ENCODE peak calls at places on chromosomes 3 and 15, in four cellular contexts. A is cardiac muscle cell, U is HL-60, K is kidney epithelial cell. O is an unnamed sample.

GRCh38 chr3:4834403-4834866 is 144.8 kb upstream of the BHLHE40 start:
- DNase-seq in A (no peak), U (peak), K (no peak), O (no peak)

GRCh38 chr3:52528596-52529375 is 4.9 kb downstream of the NT5DC2 start:
- DNase-seq in A (no peak), U (no peak), K (no peak), O (no peak)

GRCh38 chr3:106428565-106428994 is 559.8 kb upstream of the CBLB start:
- DNase-seq in A (peak), U (peak), K (peak), O (peak)

GRCh38 chr15:62164500-62165028 is 521 bp downstream of the C2CD4B start:
- DNase-seq in A (peak), U (no peak), K (no peak), O (peak)

GRCh38 chr3:177905173-177905894 is 630.9 kb upstream of the KCNMB2 start:
- DNase-seq in A (peak), U (no peak), K (peak), O (no peak)

GRCh38 chr3:53534996-53535395 is 40.6 kb downstream of the CACNA1D start:
- DNase-seq in A (no peak), U (no peak), K (no peak), O (no peak)

GRCh38 chr15:38842991-38843610 is 278.5 kb upstream of the RASGRP1 start:
- DNase-seq in A (peak), U (no peak), K (no peak), O (no peak)

GRCh38 chr3:186815490-186815889 is 9.2 kb upstream of the RFC4 start:
- DNase-seq in A (peak), U (no peak), K (no peak), O (peak)

GRCh38 chr3:170321326-170322034 is 36.0 kb upstream of the SKIL start:
- DNase-seq in A (no peak), U (peak), K (no peak), O (peak)

DNA sequence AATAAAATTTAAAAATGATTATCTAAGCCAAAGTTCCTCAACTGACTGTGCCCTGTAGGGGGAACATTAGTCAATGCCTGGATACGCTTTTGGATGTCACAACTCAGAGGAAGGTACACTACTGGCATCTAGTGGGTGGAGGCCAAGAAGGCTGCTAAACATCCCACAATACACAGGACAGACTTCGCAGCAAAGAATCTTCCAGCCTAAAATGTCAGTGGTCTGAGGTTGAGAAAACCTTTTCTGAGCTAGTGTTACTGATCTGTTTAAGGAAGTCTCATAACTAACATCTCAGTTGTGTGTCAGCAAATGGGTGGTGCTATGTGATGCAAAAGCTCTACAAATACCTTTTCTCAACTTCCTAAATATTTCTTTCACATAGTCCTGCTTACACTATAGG is 20.9 kb upstream of the LDHAL6B start:
- DNase-seq in A (no peak), U (peak), K (no peak), O (no peak)
- TF ChIP-seq CTCF in A (no peak), U (no peak), K (no peak), O (peak)

GRCh38 chr3:147807773-147808172 is 398.6 kb downstream of the ZIC1 start:
- DNase-seq in A (no peak), U (no peak), K (no peak), O (no peak)
- H3K4me3 ChIP-seq in A (no peak), U (no peak), K (no peak), O (no peak)

GRCh38 chr3:80682951-80683350 is 915.2 kb upstream of the ROBO1 start:
- DNase-seq in A (no peak), U (no peak), K (no peak), O (no peak)

DNA sequence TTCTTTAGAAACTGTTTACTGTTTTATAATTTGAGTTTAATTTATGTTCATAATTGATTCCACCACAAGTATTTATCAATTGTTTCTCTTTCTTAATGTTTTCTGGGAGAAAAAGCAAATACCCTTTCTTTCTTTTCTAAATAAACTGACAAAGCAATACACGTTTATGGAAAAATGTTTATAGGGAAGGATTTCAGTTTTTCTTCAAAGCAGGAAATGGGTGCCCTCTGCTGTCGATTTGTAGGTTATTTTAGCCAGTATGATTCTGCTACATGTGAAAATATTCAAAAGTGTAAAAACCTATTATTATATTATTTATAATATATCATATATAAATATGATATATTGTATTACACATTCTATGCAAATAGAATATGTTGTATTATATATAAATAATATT is 921.0 kb upstream of the ROBO1 start:
- DNase-seq in A (peak), U (no peak), K (no peak), O (peak)
- TF ChIP-seq CTCF in A (peak), U (no peak), K (peak), O (peak)

DNA sequence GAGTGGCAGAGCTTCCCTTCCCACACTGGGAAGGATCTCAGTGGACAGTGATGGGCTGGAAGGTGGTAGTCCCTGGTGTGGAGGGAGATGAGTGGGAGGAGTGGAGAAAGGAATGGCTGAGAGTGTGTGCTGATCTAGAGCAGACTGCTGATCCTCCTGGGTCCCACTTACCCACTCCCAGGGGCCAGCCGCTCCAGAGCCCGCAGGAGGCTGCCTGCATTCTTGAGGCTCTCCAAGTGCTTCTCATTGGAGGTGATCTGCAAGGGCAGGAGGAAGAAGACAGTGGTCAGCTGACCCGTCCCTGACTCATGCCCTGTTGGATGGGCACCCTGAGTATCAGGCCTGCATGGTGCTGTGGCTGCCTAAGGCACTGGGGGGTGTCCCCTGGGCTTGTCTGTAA is 50.0 kb downstream of the CTNNB1 start:
- DNase-seq in A (no peak), U (no peak), K (no peak), O (no peak)
- H3K4me3 ChIP-seq in A (no peak), U (no peak), K (no peak), O (no peak)

GRCh38 chr15:69059170-69059943 is 44.9 kb downstream of the NOX5 start:
- DNase-seq in A (peak), U (peak), K (no peak), O (peak)
- TF ChIP-seq CTCF in A (peak), U (peak), K (peak), O (peak)

GRCh38 chr15:82570721-82571519 is 30.7 kb upstream of the RPS17 start:
- DNase-seq in A (peak), U (no peak), K (no peak), O (no peak)

GRCh38 chr15:82571722-82572222 is 31.5 kb upstream of the RPS17 start:
- DNase-seq in A (peak), U (no peak), K (no peak), O (peak)

GRCh38 chr15:82572986-82573385 is 32.7 kb upstream of the RPS17 start:
- DNase-seq in A (no peak), U (no peak), K (no peak), O (no peak)

GRCh38 chr15:82569834-82570233 is 29.6 kb upstream of the RPS17 start:
- DNase-seq in A (no peak), U (no peak), K (no peak), O (no peak)

DNA sequence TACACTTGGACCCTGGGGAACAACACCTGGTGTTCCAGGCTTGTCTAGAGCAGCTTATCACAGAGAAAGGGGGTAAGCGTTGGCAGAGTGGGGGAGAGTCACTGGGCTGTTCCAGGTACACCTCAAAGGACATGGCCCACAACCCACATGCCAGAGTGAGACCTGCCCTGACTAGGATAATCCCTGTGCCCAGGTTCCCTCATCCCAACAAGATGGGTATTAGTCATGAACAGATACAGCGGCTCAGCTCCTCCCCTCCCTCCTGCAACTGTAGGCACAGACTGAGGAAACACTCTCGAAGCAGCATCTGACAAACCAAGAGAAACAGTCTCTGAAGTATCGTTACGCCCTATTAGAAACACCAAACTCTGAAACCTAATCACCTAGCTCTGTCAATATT is 32.1 kb upstream of the RPS17 start:
- DNase-seq in A (peak), U (no peak), K (no peak), O (peak)
- H3K4me3 ChIP-seq in A (no peak), U (no peak), K (no peak), O (no peak)

GRCh38 chr3:168088106-168088722 is 7.5 kb downstream of the GOLIM4 start:
- DNase-seq in A (no peak), U (no peak), K (no peak), O (no peak)
- TF ChIP-seq CTCF in A (peak), U (peak), K (peak), O (peak)

GRCh38 chr3:50156549-50156948 is 1.4 kb downstream of the SEMA3F start:
- DNase-seq in A (no peak), U (no peak), K (no peak), O (no peak)

GRCh38 chr3:50155891-50156290 is 767 bp downstream of the SEMA3F start:
- DNase-seq in A (no peak), U (no peak), K (no peak), O (peak)

GRCh38 chr3:50155491-50155878 is 361 bp downstream of the SEMA3F start:
- DNase-seq in A (no peak), U (no peak), K (no peak), O (no peak)

GRCh38 chr3:50157821-50158556 is 2.9 kb downstream of the SEMA3F start:
- DNase-seq in A (peak), U (no peak), K (no peak), O (peak)

GRCh38 chr3:50156991-50157493 is 1.9 kb downstream of the SEMA3F start:
- DNase-seq in A (peak), U (no peak), K (no peak), O (peak)
- H3K4me3 ChIP-seq in A (peak), U (no peak), K (peak), O (peak)

DNA sequence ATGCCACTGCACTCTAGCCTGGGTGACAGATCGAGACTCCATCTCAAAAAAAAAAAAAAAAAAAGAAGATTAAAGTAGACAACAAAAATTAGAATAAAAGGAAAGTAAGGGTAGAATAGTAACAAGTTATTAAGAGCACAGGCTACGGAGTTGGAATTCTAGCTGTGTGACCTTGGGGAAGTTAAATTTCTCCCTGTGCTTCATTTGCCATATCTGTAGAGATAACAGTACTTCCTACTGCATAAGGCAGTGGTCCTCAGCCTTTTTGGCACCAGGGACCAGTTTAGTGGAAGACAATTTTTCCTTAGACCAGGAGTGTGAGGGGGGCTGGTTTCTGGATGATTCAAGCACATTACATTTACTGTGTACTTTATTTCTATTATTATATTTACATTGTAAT is 28.7 kb upstream of the TMEM42 start:
- DNase-seq in A (no peak), U (no peak), K (no peak), O (no peak)
- TF ChIP-seq CTCF in A (no peak), U (no peak), K (no peak), O (no peak)